ENCODE peak calls at places on chromosomes 7 and 10, in four cellular contexts. W is transverse colon, U is AG09309, E is AG10803. X is an unnamed sample.

GRCh38 chr10:29635711-29636144 is 957 bp upstream of the SVIL start:
- DNase-seq in W (no peak), U (no peak), E (no peak), X (peak; percentile 67)

GRCh38 chr10:95308389-95309302 is 17.8 kb upstream of the PDLIM1 start:
- DNase-seq in W (peak; percentile 90), U (peak; percentile 95), E (peak; percentile 98), X (peak; percentile 90)

GRCh38 chr10:4240641-4241197 is 455.7 kb upstream of the KLF6 start:
- DNase-seq in W (no peak), U (peak; percentile 77), E (peak; percentile 93), X (no peak)

GRCh38 chr7:22952306-22953011 is 61.5 kb downstream of the HYCC1 start:
- DNase-seq in W (no peak), U (no peak), E (no peak), X (no peak)

GRCh38 chr10:6203331-6204062 is 765 bp downstream of the PFKFB3 start:
- DNase-seq in W (peak; percentile 58), U (no peak), E (peak; percentile 61), X (peak; percentile 60)

GRCh38 chr10:1359599-1359955 is 303.4 kb downstream of the WDR37 start:
- DNase-seq in W (no peak), U (no peak), E (no peak), X (no peak)

GRCh38 chr10:47368431-47369180 is 15.5 kb downstream of the ZNF488 start:
- DNase-seq in W (no peak), U (no peak), E (no peak), X (no peak)

GRCh38 chr7:111438369-111439289 is 123.7 kb downstream of the IMMP2L start:
- DNase-seq in W (no peak), U (no peak), E (peak; percentile 66), X (no peak)

GRCh38 chr7:50594136-50594535 is 28.9 kb upstream of the DDC start:
- DNase-seq in W (no peak), U (no peak), E (no peak), X (no peak)

GRCh38 chr7:124856299-124856888 is 73.2 kb downstream of the POT1 start:
- DNase-seq in W (no peak), U (peak; percentile 8), E (peak; percentile 43), X (no peak)

GRCh38 chr7:23529262-23529859 is 2.4 kb downstream of the TRA2A start:
- DNase-seq in W (no peak), U (no peak), E (no peak), X (no peak)

GRCh38 chr7:81499262-81500116 is 270.4 kb downstream of the HGF start:
- DNase-seq in W (no peak), U (peak; percentile 70), E (peak; percentile 80), X (no peak)

GRCh38 chr10:5446390-5446926 is 34.1 kb downstream of the NET1 start:
- DNase-seq in W (peak; percentile 97), U (peak; percentile 55), E (peak; percentile 82), X (peak; percentile 95)

GRCh38 chr10:7491949-7492659 is 81.3 kb upstream of the SFMBT2 start:
- DNase-seq in W (no peak), U (no peak), E (no peak), X (no peak)

GRCh38 chr7:46414946-46415345 is 493.9 kb upstream of the IGFBP3 start:
- DNase-seq in W (no peak), U (no peak), E (no peak), X (no peak)

GRCh38 chr7:129502708-129503685 is 666 bp downstream of the SMKR1 start:
- DNase-seq in W (no peak), U (no peak), E (no peak), X (no peak)
- TF ChIP-seq CTCF in W (no peak), U (no peak), E (peak; percentile 12), X (no peak)

DNA sequence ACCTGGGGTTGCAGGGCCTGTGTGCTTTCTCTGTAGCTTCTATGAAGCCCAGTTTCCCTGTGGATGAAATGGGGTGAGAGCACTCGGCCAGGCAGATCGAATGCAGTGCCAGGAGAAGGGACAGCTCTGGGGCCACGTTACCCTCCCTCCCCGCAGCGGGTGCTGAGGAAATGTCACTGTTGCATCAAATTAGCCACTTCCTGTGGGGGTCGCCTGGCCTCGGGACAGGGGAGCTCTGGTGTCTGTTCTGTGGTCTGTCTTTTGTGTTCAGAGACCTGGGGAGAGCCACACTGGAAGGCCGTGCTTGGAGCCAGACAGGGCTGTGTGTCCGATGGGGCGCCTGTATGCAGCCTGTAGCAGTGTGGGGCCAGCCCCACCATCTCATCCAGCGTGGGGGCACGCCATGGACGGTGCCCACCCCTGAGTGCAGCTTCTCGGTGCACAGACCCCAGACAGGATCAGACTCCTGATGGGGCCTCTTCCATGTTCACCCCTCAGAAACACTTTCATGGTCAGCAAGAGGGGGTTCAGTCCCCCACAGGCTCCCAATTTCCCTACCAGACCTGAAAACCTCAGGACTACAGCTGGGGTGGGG is 13.6 kb downstream of the TTYH3 start:
- DNase-seq in W (no peak), U (no peak), E (peak; percentile 40), X (no peak)
- H3K4me3 ChIP-seq in W (no peak overlapping the region), U (no peak overlapping the region), E (no peak overlapping the region), X (no peak overlapping the region)

GRCh38 chr10:49521062-49521461 is 17.9 kb downstream of the ERCC6 start:
- DNase-seq in W (no peak), U (no peak), E (no peak), X (no peak)

GRCh38 chr10:49518566-49518965 is 20.4 kb downstream of the ERCC6 start:
- DNase-seq in W (no peak), U (no peak), E (no peak), X (no peak)

GRCh38 chr10:49519717-49520116 is 19.2 kb downstream of the ERCC6 start:
- DNase-seq in W (no peak), U (no peak), E (no peak), X (no peak)

GRCh38 chr10:49518982-49519578 is 19.8 kb downstream of the ERCC6 start:
- DNase-seq in W (no peak), U (no peak), E (peak; percentile 60), X (no peak)

GRCh38 chr10:49520122-49520775 is 18.7 kb downstream of the ERCC6 start:
- DNase-seq in W (no peak), U (no peak), E (no peak), X (no peak)
- TF ChIP-seq CTCF in W (no peak), U (no peak), E (no peak), X (no peak)

GRCh38 chr10:102870221-102870620 is 951 bp downstream of the AS3MT start:
- DNase-seq in W (no peak), U (no peak), E (no peak), X (no peak)
- H3K4me3 ChIP-seq in W (no peak overlapping the region), U (no peak overlapping the region), E (peak overlapping the region; percentile 67), X (no peak overlapping the region)

GRCh38 chr7:117827861-117828260 is 45.4 kb downstream of the CTTNBP2 start:
- DNase-seq in W (no peak), U (no peak), E (peak; percentile 46), X (no peak)

GRCh38 chr7:117825132-117825531 is 48.1 kb downstream of the CTTNBP2 start:
- DNase-seq in W (no peak), U (no peak), E (peak; percentile 29), X (no peak)

GRCh38 chr7:117828831-117829230 is 44.4 kb downstream of the CTTNBP2 start:
- DNase-seq in W (no peak), U (no peak), E (peak; percentile 9), X (no peak)

GRCh38 chr7:117830422-117830954 is 42.8 kb downstream of the CTTNBP2 start:
- DNase-seq in W (peak; percentile 9), U (no peak), E (no peak), X (no peak)

DNA sequence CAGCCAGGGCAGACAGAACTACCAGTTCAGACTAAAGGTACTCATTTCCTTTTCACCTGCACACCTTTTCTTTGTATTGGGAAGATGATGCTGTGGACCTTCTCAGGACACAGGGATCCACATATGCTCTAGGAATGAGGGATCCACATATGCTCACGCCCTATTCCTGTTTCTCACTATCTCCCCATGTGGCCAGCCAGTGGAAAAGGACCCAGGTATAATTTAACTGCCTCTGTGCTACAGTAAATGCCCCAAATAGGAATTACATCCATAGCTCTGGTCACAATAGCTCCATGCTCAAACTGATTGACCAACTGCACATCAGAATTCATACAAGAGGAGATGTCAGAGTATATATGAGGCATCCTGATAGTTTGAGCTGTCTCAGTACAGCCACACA is 43.8 kb downstream of the CTTNBP2 start:
- DNase-seq in W (no peak), U (no peak), E (no peak), X (no peak)
- TF ChIP-seq CTCF in W (no peak), U (no peak), E (no peak), X (no peak)

GRCh38 chr10:48523820-48524758 is 80.8 kb downstream of the ARHGAP22 start:
- DNase-seq in W (no peak), U (no peak), E (peak; percentile 26), X (no peak)
- H3K4me3 ChIP-seq in W (peak overlapping the region; percentile 48), U (peak overlapping the region; percentile 51), E (peak overlapping the region; percentile 56), X (no peak overlapping the region)

DNA sequence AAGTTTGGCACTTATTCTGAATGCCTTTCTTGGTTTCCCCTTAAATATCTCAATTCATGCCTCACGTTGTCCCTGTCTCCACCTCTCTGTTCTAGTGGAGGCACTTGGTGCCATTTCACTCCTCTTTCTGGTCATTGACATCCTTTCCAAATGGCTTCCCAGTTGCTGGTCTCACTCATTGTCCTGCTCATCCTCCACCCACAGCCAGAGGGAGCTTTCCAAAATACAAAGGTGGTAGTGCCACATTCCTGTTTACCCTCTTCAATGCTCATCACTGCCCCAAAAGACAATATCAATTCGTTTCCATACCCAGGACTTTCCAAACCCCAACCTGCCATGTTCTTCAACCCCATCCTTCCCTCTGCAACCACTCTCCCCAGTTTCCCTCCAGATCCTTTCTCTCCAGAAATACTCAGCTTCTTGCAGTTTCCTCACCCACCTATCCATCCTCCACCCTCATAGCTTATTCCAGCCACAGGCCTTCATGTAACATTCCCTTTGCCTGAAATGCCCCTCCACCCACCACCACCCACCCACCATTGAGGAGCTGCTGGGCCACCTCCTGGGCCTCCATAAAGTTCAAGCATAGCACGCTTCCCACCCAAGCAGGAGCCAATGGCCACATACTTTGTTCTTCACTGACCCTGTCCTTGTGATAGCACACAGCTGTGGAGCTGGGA is 63.1 kb upstream of the ADRB1 start:
- DNase-seq in W (no peak), U (no peak), E (no peak), X (no peak)
- TF ChIP-seq CTCF in W (no peak), U (peak; percentile 21), E (peak; percentile 41), X (no peak)

DNA sequence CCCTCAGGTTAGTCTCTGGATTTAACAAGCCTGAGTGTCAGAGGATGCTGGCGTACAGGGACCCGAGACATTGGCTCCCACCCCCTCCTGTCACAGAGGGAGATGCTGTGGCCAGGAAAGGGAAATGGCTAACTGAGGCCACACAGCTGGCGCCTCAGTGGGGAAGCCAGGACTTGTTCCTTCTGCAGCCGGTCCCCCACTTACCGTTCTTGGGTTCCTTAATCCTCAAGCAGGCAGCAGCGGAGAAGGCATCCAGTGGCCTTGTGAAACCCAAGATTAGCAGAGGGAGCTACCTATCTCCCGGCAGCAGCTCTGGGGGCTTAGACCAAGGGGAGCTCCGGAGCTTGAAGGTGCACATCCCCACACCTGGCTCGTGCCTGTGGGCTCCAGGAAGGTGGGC is 65.4 kb downstream of the NEURL1 start:
- DNase-seq in W (no peak), U (no peak), E (no peak), X (peak; percentile 45)
- H3K4me3 ChIP-seq in W (no peak overlapping the region), U (no peak overlapping the region), E (no peak overlapping the region), X (no peak overlapping the region)

GRCh38 chr10:93867481-93867880 is 26.3 kb upstream of the SLC35G1 start:
- DNase-seq in W (no peak), U (no peak), E (no peak), X (no peak)
- TF ChIP-seq CTCF in W (no peak), U (no peak), E (no peak), X (no peak)

GRCh38 chr7:157905740-157906461 is 569.1 kb downstream of the DNAJB6 start:
- DNase-seq in W (no peak), U (no peak), E (no peak), X (no peak)
- H3K4me3 ChIP-seq in W (no peak overlapping the region), U (no peak overlapping the region), E (no peak overlapping the region), X (no peak overlapping the region)

X was measured in mucosa of descending colon.